ENCODE peak calls at places on chromosomes 4 and X, in five cellular contexts. H is A549, G is right lobe of liver, V is psoas muscle, L is Peyer's patch. R is an unnamed sample.

GRCh38 chrX:132004728-132005127 is 18.4 kb upstream of the STK26 start:
- DNase-seq in H (no peak), G (no peak), V (no peak), L (no peak), R (peak; percentile 44)

GRCh38 chrX:71282514-71283408 is 674 bp upstream of the NONO start:
- DNase-seq in H (peak; percentile 35), G (no peak), V (no peak), L (no peak), R (peak; percentile 31)

GRCh38 chrX:323721-324628 is 5.4 kb upstream of the GTPBP6 start:
- DNase-seq in H (no peak), G (peak; percentile 70), V (peak; percentile 64), L (peak; percentile 72), R (no peak)

GRCh38 chrX:140064993-140065392 is 99.7 kb upstream of the CXorf66 start:
- DNase-seq in H (no peak), G (peak; percentile 58), V (no peak), L (no peak), R (no peak)

GRCh38 chr4:7104366-7105031 is 36.6 kb upstream of the GRPEL1 start:
- DNase-seq in H (no peak), G (peak; percentile 53), V (peak; percentile 46), L (no peak), R (no peak)

GRCh38 chr4:13588954-13589353 is 38.6 kb downstream of the BOD1L1 start:
- DNase-seq in H (no peak), G (no peak), V (no peak), L (no peak), R (no peak)

GRCh38 chrX:25600776-25601175 is 537.4 kb upstream of the MAGEB18 start:
- DNase-seq in H (no peak), G (no peak), V (no peak), L (no peak), R (no peak)

GRCh38 chrX:30620980-30621716 is 32.1 kb upstream of the GK start:
- DNase-seq in H (peak; percentile 30), G (no peak), V (no peak), L (no peak), R (peak; percentile 64)

GRCh38 chrX:3711331-3711917 is 2.0 kb downstream of the PRKX start:
- DNase-seq in H (no peak), G (no peak), V (peak; percentile 54), L (no peak), R (no peak)

GRCh38 chrX:150530821-150531220 is 37.6 kb upstream of the MTM1 start:
- DNase-seq in H (no peak), G (no peak), V (no peak), L (no peak), R (no peak)

GRCh38 chr4:84529169-84529751 is 30.2 kb upstream of the NKX6-1 start:
- DNase-seq in H (peak; percentile 13), G (no peak), V (no peak), L (no peak), R (peak; percentile 34)

GRCh38 chrX:8846271-8846670 is 45.1 kb upstream of the FAM9A start:
- DNase-seq in H (no peak), G (no peak), V (no peak), L (no peak), R (no peak)

GRCh38 chr4:153651041-153651960 is 32.8 kb upstream of the TLR2 start:
- DNase-seq in H (no peak), G (no peak), V (no peak), L (no peak), R (no peak)

GRCh38 chr4:8603931-8604330 is 11.4 kb downstream of the CPZ start:
- DNase-seq in H (no peak), G (no peak), V (no peak), L (no peak), R (no peak)

GRCh38 chr4:188728359-188728758 is 589.1 kb downstream of the TRIML1 start:
- DNase-seq in H (no peak), G (no peak), V (no peak), L (no peak), R (no peak)

GRCh38 chrX:104113237-104113965 is 1.1 kb downstream of the ZCCHC18 start:
- DNase-seq in H (peak; percentile 29), G (no peak), V (peak; percentile 59), L (no peak), R (peak; percentile 29)

DNA sequence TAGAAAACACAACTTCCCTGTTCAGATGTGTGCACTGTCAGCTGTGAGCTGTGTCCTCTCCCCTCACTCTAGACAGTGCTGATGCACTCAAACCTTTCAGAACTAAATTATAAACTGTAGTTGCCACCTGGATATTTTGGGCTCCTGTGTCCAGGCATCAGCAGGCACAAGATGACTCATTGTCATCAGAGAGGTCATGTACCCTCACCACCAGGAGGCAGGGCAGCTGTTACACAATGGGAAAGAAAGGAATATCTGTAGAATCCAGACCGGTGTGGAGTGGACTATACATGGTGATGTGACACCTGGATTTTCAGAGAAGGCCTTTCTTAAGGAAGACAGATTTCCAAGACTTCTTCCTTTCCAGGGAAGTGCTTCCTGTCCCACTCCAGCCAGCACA is 854.4 kb upstream of the AGA start:
- DNase-seq in H (no peak), G (no peak), V (no peak), L (no peak), R (no peak)
- TF ChIP-seq CTCF in H (no peak), G (peak; percentile 26), V (no peak), L (no peak), R (no peak)

DNA sequence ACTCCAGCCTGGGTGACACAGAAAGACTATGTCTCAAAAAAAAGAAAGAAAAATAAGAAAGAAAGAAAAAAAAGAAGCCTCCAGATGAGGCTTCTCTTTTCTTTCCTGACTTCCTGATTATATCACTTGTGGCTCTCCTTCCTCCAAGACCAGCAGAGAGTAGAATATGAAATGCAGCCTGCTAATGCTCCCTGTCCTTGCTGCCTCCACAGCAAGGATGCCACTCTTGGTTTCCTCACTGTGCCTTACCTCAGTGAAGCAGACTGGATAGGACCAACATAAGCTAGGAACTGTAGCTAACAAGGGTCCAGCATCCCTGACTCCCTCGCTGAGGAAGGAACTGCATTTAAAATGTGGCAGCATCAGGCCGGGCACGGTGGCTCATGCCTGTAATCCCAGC is 11.7 kb downstream of the SLC25A43 start:
- DNase-seq in H (no peak), G (no peak), V (no peak), L (no peak), R (no peak)
- H3K27ac ChIP-seq in H (peak overlapping the region; percentile 94), G (no peak overlapping the region), V (no peak overlapping the region), L (peak overlapping the region; percentile 64), R (peak overlapping the region; percentile 82)

DNA sequence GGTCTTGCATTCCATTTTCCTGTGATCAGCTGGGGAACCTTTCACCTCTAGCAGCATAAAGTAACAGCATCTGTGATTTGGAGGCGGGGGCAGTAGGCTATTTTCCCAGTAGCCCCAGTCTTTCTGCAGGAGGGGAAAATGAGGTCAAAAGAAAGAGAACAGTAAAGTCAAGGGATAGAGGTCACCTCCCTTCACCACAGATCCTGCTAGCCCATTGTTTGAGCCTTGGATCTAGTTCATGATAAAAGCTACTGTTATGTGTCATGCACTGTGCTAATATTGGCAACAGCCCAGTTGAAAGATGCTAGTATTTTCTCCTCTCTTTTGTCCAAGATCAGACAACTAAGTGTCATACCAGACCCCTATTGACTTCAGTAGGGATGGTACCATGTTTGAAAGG is 170.3 kb upstream of the FRMPD4 start:
- DNase-seq in H (no peak), G (no peak), V (no peak), L (no peak), R (no peak)
- TF ChIP-seq CTCF in H (no peak), G (no peak), V (no peak), L (no peak), R (no peak)

GRCh38 chr4:77188498-77189187 is 31.6 kb downstream of the CCNG2 start:
- DNase-seq in H (no peak), G (no peak), V (no peak), L (no peak), R (no peak)
- H3K27ac ChIP-seq in H (no peak overlapping the region), G (no peak overlapping the region), V (no peak overlapping the region), L (no peak overlapping the region), R (no peak overlapping the region)

DNA sequence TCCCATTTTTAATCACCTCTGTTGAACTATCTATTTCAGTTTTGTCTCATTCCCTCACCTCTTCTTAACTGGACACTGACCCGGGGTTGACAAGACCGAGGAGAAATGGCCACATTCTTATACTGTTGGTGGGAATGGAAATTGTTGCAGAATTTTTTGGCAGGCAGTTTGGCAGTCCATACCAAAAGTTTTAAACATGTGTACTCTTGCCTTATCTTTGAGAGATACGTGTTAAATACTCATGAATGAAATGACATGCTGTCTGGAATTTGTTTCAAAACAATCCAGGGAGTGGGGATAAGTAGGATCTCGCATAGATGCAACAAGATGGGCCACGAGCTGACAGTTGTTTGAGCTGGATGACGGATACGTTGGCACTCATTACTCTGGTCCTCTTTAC is 12.1 kb downstream of the FGFBP1 start:
- DNase-seq in H (no peak), G (no peak), V (no peak), L (no peak), R (no peak)
- TF ChIP-seq CTCF in H (no peak), G (no peak), V (no peak), L (no peak), R (no peak)

DNA sequence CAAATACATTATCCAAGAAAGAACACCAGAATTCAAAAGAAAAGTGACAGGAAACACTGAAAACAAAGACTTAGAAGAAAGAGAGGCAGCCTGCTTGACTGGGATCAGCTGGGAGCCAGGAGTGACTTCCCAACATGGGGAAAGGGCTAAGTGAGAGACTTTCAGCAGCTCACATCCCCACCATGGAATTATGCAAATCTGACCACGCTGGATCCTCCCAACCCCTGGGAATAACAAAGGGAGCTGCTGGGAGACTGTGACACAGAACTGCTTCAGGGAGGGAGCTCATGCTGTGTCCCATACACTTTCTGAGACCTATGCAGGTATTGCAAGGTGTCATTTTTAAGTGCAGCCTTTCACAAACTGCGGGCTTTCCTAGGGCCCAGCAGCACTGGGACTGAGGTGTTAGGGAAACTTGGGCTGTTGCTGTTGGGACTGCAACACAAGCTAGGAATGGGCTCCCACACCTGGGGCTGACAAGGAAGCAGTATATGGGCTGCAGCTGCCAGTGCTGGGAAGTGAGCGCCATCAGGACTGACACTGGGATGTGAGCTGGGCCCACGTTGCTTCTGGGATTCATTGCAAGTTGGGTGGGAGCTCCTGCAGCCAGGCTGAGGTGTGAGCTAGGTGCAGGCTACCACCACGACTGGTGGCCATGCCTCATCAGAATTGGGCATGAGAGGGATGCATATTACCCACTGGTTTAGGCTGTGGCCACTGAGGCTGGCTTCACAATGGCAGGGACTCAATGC is 139.1 kb downstream of the KDR start:
- DNase-seq in H (no peak), G (no peak), V (no peak), L (no peak), R (no peak)
- H3K27ac ChIP-seq in H (no peak overlapping the region), G (no peak overlapping the region), V (no peak overlapping the region), L (no peak overlapping the region), R (no peak overlapping the region)

DNA sequence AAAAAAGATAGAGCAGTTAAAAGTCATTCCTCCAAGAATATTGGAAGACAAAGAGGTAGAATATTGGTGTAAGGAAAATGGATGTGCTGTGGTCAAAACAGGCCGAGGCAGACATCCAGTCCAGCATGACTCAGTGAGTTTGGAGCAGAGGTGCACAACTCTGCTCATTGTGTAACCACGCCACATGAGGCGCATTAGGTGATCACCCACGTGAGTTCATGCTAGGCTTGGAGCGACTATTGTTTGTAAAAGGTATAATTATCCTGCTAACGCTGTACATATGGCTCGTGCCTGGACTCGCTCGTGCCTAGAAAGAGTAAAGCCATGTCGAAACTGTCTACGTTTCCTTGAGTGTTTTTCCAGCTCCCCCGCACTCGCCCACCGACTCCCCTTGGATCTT is 23.9 kb downstream of the C4orf54 start:
- DNase-seq in H (no peak), G (no peak), V (peak; percentile 60), L (no peak), R (peak; percentile 39)
- TF ChIP-seq CTCF in H (no peak), G (no peak), V (no peak), L (no peak), R (no peak)